ENCODE peak calls at places on chromosome 9, in five cellular contexts. M, I, L, E and G are unnamed samples.

GRCh38 chr9:132238992-132239391 is 77.1 kb downstream of the NTNG2 start:
- DNase-seq in I (no peak), M (no peak), L (no peak), E (no peak), G (no peak)

GRCh38 chr9:27247756-27248155 is 49.2 kb downstream of the EQTN start:
- DNase-seq in I (no peak), L (no peak), E (peak; percentile 64), M (peak; percentile 66), G (peak; percentile 39)

GRCh38 chr9:115240676-115241075 is 122.7 kb upstream of the TNC start:
- DNase-seq in I (no peak), M (no peak), E (no peak), L (no peak), G (no peak)

GRCh38 chr9:114180701-114181582 is 25.6 kb downstream of the COL27A1 start:
- DNase-seq in I (no peak), E (peak; percentile 79), M (no peak), L (no peak), G (no peak)

GRCh38 chr9:109310486-109310901 is 10.4 kb downstream of the EPB41L4B start:
- DNase-seq in E (peak; percentile 49), I (no peak), M (no peak), L (no peak), G (no peak)

GRCh38 chr9:131051592-131052517 is 42.9 kb downstream of the LAMC3 start:
- DNase-seq in L (no peak), I (no peak), M (no peak), E (no peak), G (no peak)

GRCh38 chr9:98781588-98782383 is 14.6 kb downstream of the ANKS6 start:
- DNase-seq in M (peak; percentile 96), E (no peak), I (no peak), L (peak; percentile 79), G (no peak)

GRCh38 chr9:111038336-111039202 is at the start of gene LPAR1:
- DNase-seq in L (peak; percentile 89), E (peak; percentile 59), M (peak; percentile 64), I (peak; percentile 80), G (peak; percentile 25)

GRCh38 chr9:3903273-3903672 is 377.5 kb upstream of the RFX3 start:
- DNase-seq in I (no peak), M (no peak), E (no peak), L (no peak), G (no peak)

GRCh38 chr9:97666907-97667686 is 30.0 kb downstream of the XPA start:
- DNase-seq in I (no peak), M (no peak), E (no peak), L (no peak), G (no peak)

GRCh38 chr9:69674112-69674511 is 1.9 kb upstream of the APBA1 start:
- DNase-seq in M (peak; percentile 23), I (no peak), E (no peak), L (no peak), G (no peak)

GRCh38 chr9:137103206-137103999 is 11.1 kb downstream of the DPP7 start:
- DNase-seq in I (no peak), M (no peak), E (no peak), L (no peak), G (no peak)

GRCh38 chr9:109600142-109600541 is 102.0 kb upstream of the PTPN3 start:
- DNase-seq in M (no peak), L (no peak), E (peak; percentile 88), I (no peak), G (peak; percentile 31)

GRCh38 chr9:87350915-87351314 is 146.8 kb upstream of the DAPK1 start:
- DNase-seq in M (no peak), E (peak; percentile 79), L (no peak), I (no peak), G (no peak)

GRCh38 chr9:125262217-125262991 is 778 bp downstream of the GAPVD1 start:
- DNase-seq in E (no peak), M (no peak), I (no peak), L (no peak), G (peak; percentile 15)

GRCh38 chr9:100190339-100190738 is 91.3 kb downstream of the INVS start:
- DNase-seq in L (no peak), M (no peak), E (no peak), I (no peak), G (no peak)

GRCh38 chr9:111559000-111559610 is 34.1 kb downstream of the ZNF483 start:
- DNase-seq in L (no peak), E (peak; percentile 32), M (peak; percentile 59), I (no peak), G (no peak)

GRCh38 chr9:114250648-114251047 is 72.2 kb upstream of the ORM1 start:
- DNase-seq in M (no peak), E (no peak), L (no peak), I (no peak), G (no peak)

GRCh38 chr9:116087246-116087645 is 66.3 kb upstream of the PAPPA start:
- DNase-seq in M (peak; percentile 83), E (peak; percentile 94), I (no peak), L (no peak), G (no peak)

GRCh38 chr9:31153250-31153840 is 1231.1 kb upstream of the ACO1 start:
- DNase-seq in L (no peak), I (no peak), E (no peak), M (peak; percentile 38), G (no peak)

GRCh38 chr9:127714020-127714835 is 1.2 kb downstream of the PTRH1 start:
- DNase-seq in L (no peak), I (no peak), E (no peak), M (no peak), G (no peak)

GRCh38 chr9:70127540-70128416 is 84.1 kb downstream of the MAMDC2 start:
- DNase-seq in M (no peak), I (no peak), L (no peak), E (no peak), G (no peak)

GRCh38 chr9:107856633-107857032 is 367.1 kb upstream of the KLF4 start:
- DNase-seq in M (no peak), L (no peak), I (no peak), E (no peak), G (no peak)

GRCh38 chr9:77417570-77417969 is 230.6 kb downstream of the GNA14 start:
- DNase-seq in I (no peak), M (peak; percentile 84), E (peak; percentile 84), L (no peak), G (peak; percentile 78)

GRCh38 chr9:113139953-113140352 is 10.9 kb upstream of the SLC31A2 start:
- DNase-seq in E (no peak), M (no peak), I (no peak), L (no peak), G (no peak)

GRCh38 chr9:129561594-129562281 is 59.2 kb downstream of the C9orf50 start:
- DNase-seq in E (no peak), M (no peak), I (peak; percentile 36), L (no peak), G (no peak)

GRCh38 chr9:17005085-17005484 is 129.8 kb upstream of the CNTLN start:
- DNase-seq in I (peak; percentile 64), M (peak; percentile 45), E (peak; percentile 78), L (no peak), G (peak; percentile 77)

GRCh38 chr9:131942076-131942720 is 137.5 kb downstream of the MED27 start:
- DNase-seq in I (no peak), E (no peak), L (no peak), M (no peak), G (no peak)

GRCh38 chr9:124812401-124813016 is 35.6 kb downstream of the OLFML2A start:
- DNase-seq in L (peak; percentile 95), E (peak; percentile 75), M (peak; percentile 90), I (no peak), G (peak; percentile 89)

GRCh38 chr9:79565245-79565644 is 6.5 kb upstream of the TLE4 start:
- DNase-seq in L (no peak), I (no peak), M (peak; percentile 88), E (no peak), G (no peak)

GRCh38 chr9:79570449-79571308 is 1.1 kb upstream of the TLE4 start:
- DNase-seq in L (peak; percentile 87), M (peak; percentile 31), E (peak; percentile 48), I (peak; percentile 69), G (peak; percentile 59)

GRCh38 chr9:79569814-79570448 is 1.8 kb upstream of the TLE4 start:
- DNase-seq in L (no peak), I (no peak), M (no peak), E (no peak), G (no peak)

GRCh38 chr9:79568337-79569084 is 3.3 kb upstream of the TLE4 start:
- DNase-seq in E (no peak), L (no peak), I (no peak), M (no peak), G (no peak)

DNA sequence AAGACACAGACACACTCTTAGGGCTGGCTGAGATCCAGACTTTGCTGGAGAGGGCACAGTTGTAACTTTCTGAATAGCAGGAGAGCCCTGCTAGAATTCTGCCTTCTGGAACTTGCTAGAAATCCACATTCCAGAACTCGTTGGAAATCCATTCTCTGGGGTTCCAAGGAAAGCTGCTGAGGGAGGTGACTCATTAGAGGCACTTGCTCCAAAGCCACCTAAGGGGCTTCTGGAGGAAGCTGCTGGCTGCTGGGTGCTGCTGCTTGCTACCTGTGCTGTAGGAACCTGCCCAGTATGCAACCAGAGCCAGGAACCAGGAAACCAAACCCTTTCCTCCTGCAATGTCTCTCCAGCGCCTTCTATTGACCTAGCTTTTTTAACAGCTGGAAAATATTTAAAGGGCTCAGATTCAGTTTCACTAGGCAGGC is 4.1 kb upstream of the TLE4 start:
- DNase-seq in I (no peak), E (no peak), M (peak; percentile 57), L (no peak), G (peak; percentile 36)
- TF ChIP-seq CTCF in I (no peak), E (no peak), M (peak; percentile 47), L (peak; percentile 13), G (peak; percentile 38)

DNA sequence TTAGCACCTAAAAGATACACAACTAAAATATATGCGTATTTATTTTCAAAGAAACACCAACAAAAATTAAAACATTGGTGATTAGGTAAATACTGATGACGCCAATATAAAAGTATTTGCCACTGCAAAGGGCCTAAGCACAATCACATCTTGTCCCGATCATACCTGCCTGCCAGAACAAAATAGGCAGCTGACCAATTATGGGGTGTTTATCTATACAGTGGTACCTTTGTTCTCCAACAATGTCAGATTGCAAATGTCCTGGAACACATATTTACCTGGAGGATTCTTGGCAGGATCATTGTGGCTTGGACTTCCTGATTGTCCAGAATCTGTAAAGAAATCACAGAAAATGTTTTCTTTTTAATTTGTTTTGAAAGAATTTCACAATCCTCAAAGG is 134.5 kb downstream of the NFIB start:
- DNase-seq in M (peak; percentile 48), I (no peak), E (no peak), L (no peak), G (no peak)
- TF ChIP-seq CTCF in M (no peak), I (no peak), E (no peak), L (no peak), G (no peak)

GRCh38 chr9:19517202-19517942 is 108.6 kb downstream of the ACER2 start:
- DNase-seq in M (peak; percentile 23), I (no peak), E (peak; percentile 10), L (no peak), G (no peak)
- TF ChIP-seq CTCF in M (peak; percentile 38), I (no peak), E (peak; percentile 47), L (no peak), G (peak; percentile 36)

GRCh38 chr9:126676685-126677143 is 63.0 kb downstream of the LMX1B start:
- DNase-seq in M (peak; percentile 49), L (no peak), I (no peak), E (no peak), G (no peak)

GRCh38 chr9:126674365-126675146 is 60.8 kb downstream of the LMX1B start:
- DNase-seq in M (no peak), L (no peak), I (no peak), E (no peak), G (no peak)

GRCh38 chr9:126677188-126678084 is 63.7 kb downstream of the LMX1B start:
- DNase-seq in M (no peak), E (no peak), L (no peak), I (no peak), G (no peak)

GRCh38 chr9:126675147-126675467 is 61.4 kb downstream of the LMX1B start:
- DNase-seq in M (no peak), I (no peak), E (no peak), L (no peak), G (no peak)

GRCh38 chr9:126676102-126676684 is 62.5 kb downstream of the LMX1B start:
- DNase-seq in M (no peak), L (no peak), I (no peak), E (no peak), G (no peak)
- TF ChIP-seq CTCF in M (no peak), L (no peak), I (no peak), E (no peak), G (no peak)